ENCODE peak calls at places on chromosomes 16 and 17, in four cellular contexts. T, W, E and K are unnamed samples.
A peak's percentile ranks its signal among the peaks of the same experiment; 100 is the strongest.

GRCh38 chr17:64165347-64165746 is 35.4 kb upstream of the ERN1 start:
- DNase-seq in T (no peak), W (no peak), E (no peak), K (no peak)

GRCh38 chr17:2755941-2756724 is 6.7 kb upstream of the CCDC92B start:
- DNase-seq in T (no peak), W (no peak), E (peak; percentile 17), K (no peak)

GRCh38 chr16:87564524-87564778 is 37.9 kb upstream of the JPH3 start:
- DNase-seq in T (no peak), W (no peak), E (no peak), K (no peak)

GRCh38 chr17:17959520-17960361 is 12.5 kb downstream of the TOM1L2 start:
- DNase-seq in T (peak; percentile 68), W (no peak), E (no peak), K (no peak)

GRCh38 chr17:78342438-78343098 is 17.3 kb downstream of the SOCS3 start:
- DNase-seq in T (no peak), W (no peak), E (no peak), K (peak; percentile 65)

GRCh38 chr16:23188911-23189310 is 6.4 kb downstream of the SCNN1G start:
- DNase-seq in T (no peak), W (no peak), E (no peak), K (no peak)

GRCh38 chr16:57042157-57043111 is 49.9 kb upstream of the CPNE2 start:
- DNase-seq in T (peak; percentile 88), W (no peak), E (no peak), K (no peak)

GRCh38 chr16:49473131-49473530 is 99.5 kb downstream of the C16orf78 start:
- DNase-seq in T (no peak), W (no peak), E (no peak), K (no peak)

GRCh38 chr17:20992987-20993862 is 49.6 kb downstream of the USP22 start:
- DNase-seq in T (peak; percentile 3), W (peak; percentile 58), E (peak; percentile 74), K (peak; percentile 51)

GRCh38 chr16:17461951-17462729 is 8.6 kb downstream of the XYLT1 start:
- DNase-seq in T (no peak), W (no peak), E (no peak), K (no peak)

GRCh38 chr17:32445976-32446375 is 1.7 kb downstream of the PSMD11 start:
- DNase-seq in T (no peak), W (no peak), E (no peak), K (no peak)

GRCh38 chr16:77434365-77435239 is at the start of gene ADAMTS18:
- DNase-seq in T (no peak), W (no peak), E (no peak), K (no peak)

GRCh38 chr16:73214825-73215481 is 167.0 kb upstream of the ZFHX3 start:
- DNase-seq in T (no peak), W (no peak), E (no peak), K (no peak)

GRCh38 chr17:73549841-73550430 is 94.3 kb downstream of the SDK2 start:
- DNase-seq in T (no peak), W (no peak), E (no peak), K (no peak)

GRCh38 chr16:48279199-48279598 is 31.9 kb upstream of the ABCC11 start:
- DNase-seq in T (no peak), W (no peak), E (no peak), K (no peak)

GRCh38 chr17:76498886-76499667 is 2.1 kb downstream of the RHBDF2 start:
- DNase-seq in T (peak; percentile 71), W (peak; percentile 95), E (no peak), K (no peak)

GRCh38 chr17:63783522-63783921 is 9.6 kb downstream of the DDX42 start:
- DNase-seq in T (no peak), W (no peak), E (no peak), K (no peak)

GRCh38 chr16:75298252-75298651 is 46.8 kb upstream of the BCAR1 start:
- DNase-seq in T (no peak), W (no peak), E (no peak), K (no peak)

GRCh38 chr16:50861926-50862325 is 120.0 kb downstream of the CYLD start:
- DNase-seq in T (no peak), W (peak; percentile 86), E (no peak), K (peak; percentile 46)

GRCh38 chr17:16881239-16881924 is 90.5 kb downstream of the TNFRSF13B start:
- DNase-seq in T (no peak), W (no peak), E (no peak), K (no peak)

GRCh38 chr17:44607836-44608690 is 48.2 kb upstream of the MEIOC start:
- DNase-seq in T (no peak), W (peak; percentile 20), E (no peak), K (no peak)

GRCh38 chr16:49588729-49589384 is 215.3 kb downstream of the C16orf78 start:
- DNase-seq in T (no peak), W (no peak), E (no peak), K (no peak)

GRCh38 chr16:6103561-6103960 is 1006.0 kb upstream of the EEF2KMT start:
- DNase-seq in T (no peak), W (no peak), E (no peak), K (no peak)

GRCh38 chr17:17913695-17914332 is 58.4 kb downstream of the TOM1L2 start:
- DNase-seq in T (no peak), W (peak; percentile 66), E (peak; percentile 75), K (peak; percentile 82)

GRCh38 chr16:30394603-30395154 is 541 bp upstream of the ZNF48 start:
- DNase-seq in T (no peak), W (no peak), E (no peak), K (no peak)

GRCh38 chr16:71569621-71570020 is 7.3 kb downstream of the TAT start:
- DNase-seq in T (no peak), W (no peak), E (no peak), K (no peak)

GRCh38 chr16:74560912-74561311 is 46.0 kb downstream of the GLG1 start:
- DNase-seq in T (no peak), W (no peak), E (no peak), K (no peak)

GRCh38 chr17:72008236-72008874 is 112.5 kb upstream of the SOX9 start:
- DNase-seq in T (no peak), W (no peak), E (no peak), K (no peak)

GRCh38 chr16:27795992-27796614 is 246.2 kb downstream of the KATNIP start:
- DNase-seq in T (no peak), W (peak; percentile 51), E (peak; percentile 69), K (peak; percentile 4)

GRCh38 chr16:67934306-67935095 is 2.1 kb downstream of the PSMB10 start:
- DNase-seq in T (no peak), W (no peak), E (peak; percentile 47), K (no peak)

DNA sequence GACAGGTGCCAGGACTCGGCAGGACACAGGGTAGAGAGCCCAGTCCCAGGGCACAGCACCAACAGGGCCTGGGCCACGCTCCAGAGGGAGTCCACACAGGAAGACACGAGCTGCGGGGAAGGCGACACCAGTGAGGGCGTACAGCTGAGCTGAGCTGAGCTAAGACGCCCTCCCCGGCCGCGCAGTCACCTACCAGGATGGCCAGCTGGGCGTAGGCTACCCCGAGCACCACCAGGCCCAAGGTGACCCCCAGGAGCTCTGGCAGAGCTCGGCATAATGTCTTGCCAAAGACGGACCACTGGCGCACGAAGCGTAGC is 42.7 kb downstream of the TSC2 start:
- DNase-seq in T (no peak), W (no peak), E (no peak), K (no peak)
- H3K4me2 ChIP-seq in T (no peak overlapping the region), W (no peak overlapping the region), E (no peak overlapping the region), K (peak overlapping the region; percentile 81)

DNA sequence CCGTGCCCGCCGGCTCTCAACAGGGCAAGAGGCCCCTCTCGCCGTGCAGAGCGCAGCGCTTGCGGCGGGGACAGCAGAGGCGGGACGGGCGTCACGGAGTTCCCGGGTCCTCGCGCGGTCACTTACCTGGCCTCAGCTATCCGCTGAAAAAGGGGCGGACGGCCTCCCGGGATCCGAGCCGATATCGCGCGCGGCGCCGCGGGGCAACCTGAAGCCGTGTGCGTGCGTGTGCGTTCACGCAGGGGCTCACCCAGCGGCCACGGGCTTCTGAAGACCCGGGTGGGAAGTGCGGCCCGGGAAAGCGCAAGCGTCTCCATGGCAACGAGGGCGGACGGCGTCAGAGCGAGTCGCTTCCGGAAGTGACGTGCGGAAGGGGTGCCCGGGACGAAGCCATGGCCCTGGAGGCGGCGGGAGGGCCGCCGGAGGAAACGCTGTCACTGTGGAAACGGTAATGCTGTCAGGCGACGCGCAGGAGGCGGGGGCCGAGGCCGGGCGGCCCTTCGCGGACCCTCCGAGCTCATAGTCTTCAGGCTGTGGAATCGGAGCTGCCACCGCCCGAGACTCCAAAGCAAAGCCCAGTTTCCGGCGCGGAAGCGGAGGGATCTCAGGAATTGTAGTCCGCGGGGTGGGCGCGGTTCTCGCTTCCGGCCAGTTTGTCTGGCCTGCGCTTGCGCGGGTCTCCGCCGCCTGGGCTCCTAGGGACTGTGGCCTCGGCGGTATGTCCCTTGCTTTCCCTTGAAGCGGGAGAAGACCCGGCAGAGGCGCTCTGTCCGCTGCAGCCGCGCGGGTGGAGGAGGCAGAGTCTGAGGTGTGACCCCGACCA is at the start of gene ENDOV:
- DNase-seq in T (peak; percentile 56), W (peak; percentile 91), E (peak; percentile 98), K (peak; percentile 93)
- TF ChIP-seq REST in T (no peak), W (no peak), E (peak; percentile 27), K (no peak)

GRCh38 chr16:79599256-79599836 is 1.2 kb downstream of the MAF start:
- DNase-seq in T (no peak), W (no peak), E (no peak), K (no peak)
- TF ChIP-seq SRF in T (no peak), W (no peak), E (no peak), K (no peak)

GRCh38 chr17:7742729-7743128 is 25.2 kb downstream of the DNAH2 start:
- DNase-seq in T (no peak), W (no peak), E (peak; percentile 36), K (no peak)

GRCh38 chr17:7748098-7748775 is 30.7 kb downstream of the DNAH2 start:
- DNase-seq in T (no peak), W (no peak), E (no peak), K (no peak)

GRCh38 chr17:7747586-7747985 is 30.0 kb downstream of the DNAH2 start:
- DNase-seq in T (no peak), W (peak; percentile 34), E (no peak), K (no peak)

GRCh38 chr17:7744416-7744815 is 26.9 kb downstream of the DNAH2 start:
- DNase-seq in T (no peak), W (no peak), E (no peak), K (no peak)

GRCh38 chr17:7745748-7746470 is 28.4 kb downstream of the DNAH2 start:
- DNase-seq in T (no peak), W (peak; percentile 61), E (no peak), K (peak; percentile 73)
- H3K4me2 ChIP-seq in T (no peak overlapping the region), W (peak overlapping the region; percentile 27), E (no peak overlapping the region), K (peak overlapping the region; percentile 67)

GRCh38 chr17:82384730-82385429 is 13.3 kb downstream of the UTS2R start:
- DNase-seq in T (no peak), W (peak; percentile 74), E (peak; percentile 43), K (no peak)
- TF ChIP-seq REST in T (no peak), W (no peak), E (no peak), K (no peak)

GRCh38 chr16:89670496-89671431 is 13.1 kb downstream of the SPATA33 start:
- DNase-seq in T (no peak), W (peak; percentile 21), E (no peak), K (no peak)
- TF ChIP-seq SRF in T (no peak), W (no peak), E (no peak), K (no peak)

DNA sequence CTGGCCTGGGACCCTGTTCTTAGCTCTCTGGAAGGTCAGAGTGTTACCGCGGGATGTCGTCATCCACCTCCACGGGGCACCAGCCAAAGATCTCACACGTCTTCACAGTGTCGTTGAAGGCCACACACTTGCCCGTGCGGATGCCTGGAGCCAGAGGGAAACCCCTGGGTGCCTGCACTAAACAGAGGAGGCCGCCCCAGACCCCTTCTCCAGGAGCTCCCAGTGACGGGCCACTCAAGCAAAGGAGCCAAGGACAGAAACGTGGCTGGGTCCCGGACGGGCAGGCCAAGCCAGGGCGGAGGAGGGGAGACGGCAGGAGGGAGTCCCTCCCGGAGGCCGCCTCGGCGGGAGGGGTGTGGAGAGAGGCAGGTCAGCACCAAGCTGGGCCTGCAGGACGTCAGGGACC is 11.0 kb upstream of the CAMKK1 start:
- DNase-seq in T (no peak), W (no peak), E (no peak), K (no peak)
- H3K4me2 ChIP-seq in T (no peak overlapping the region), W (peak overlapping the region; percentile 77), E (no peak overlapping the region), K (no peak overlapping the region)